ENCODE peak calls at places on chromosomes 12 and 14, in eight cellular contexts. N, U, X, Z, M, K, H and J are unnamed samples.

GRCh38 chr14:99615497-99616245 is 11.7 kb upstream of the CCDC85C start:
- DNase-seq in N (no peak), U (peak), X (no peak), Z (no peak), M (no peak), K (no peak), H (no peak), J (no peak)

GRCh38 chr12:87809916-87810315 is 219.3 kb downstream of the C12orf50 start:
- DNase-seq in N (no peak), U (peak), X (no peak), Z (no peak), M (no peak), K (no peak), H (no peak), J (peak)

GRCh38 chr14:54488646-54489317 is at the start of gene GMFB:
- DNase-seq in N (peak), U (peak), X (peak), Z (peak), M (peak), K (peak), H (peak), J (peak)

GRCh38 chr12:15527201-15527782 is 205.0 kb downstream of the PTPRO start:
- DNase-seq in N (peak), U (peak), X (no peak), Z (no peak), M (peak), K (no peak), H (peak), J (peak)

GRCh38 chr14:95286649-95287048 is 33.1 kb downstream of the CLMN start:
- DNase-seq in N (no peak), U (no peak), X (no peak), Z (no peak), M (no peak), K (no peak), H (no peak), J (no peak)

GRCh38 chr14:51950007-51950406 is 39.3 kb upstream of the RTRAF start:
- DNase-seq in N (no peak), U (no peak), X (no peak), Z (no peak), M (no peak), K (no peak), H (no peak), J (no peak)

GRCh38 chr12:89874146-89874545 is 165.5 kb upstream of the ATP2B1 start:
- DNase-seq in N (no peak), U (no peak), X (no peak), Z (no peak), M (no peak), K (no peak), H (peak), J (peak)

GRCh38 chr12:101925352-101925751 is 48.0 kb downstream of the DRAM1 start:
- DNase-seq in N (peak), U (peak), X (no peak), Z (no peak), M (peak), K (no peak), H (peak), J (peak)

GRCh38 chr12:26940820-26941219 is 2.5 kb downstream of the FGFR1OP2 start:
- DNase-seq in N (no peak), U (peak), X (peak), Z (no peak), M (no peak), K (no peak), H (no peak), J (peak)

GRCh38 chr12:42990387-42990786 is 400.8 kb upstream of the PRICKLE1 start:
- DNase-seq in N (no peak), U (no peak), X (no peak), Z (no peak), M (no peak), K (no peak), H (no peak), J (peak)

GRCh38 chr12:104643093-104643646 is 186.4 kb downstream of the CHST11 start:
- DNase-seq in N (no peak), U (no peak), X (no peak), Z (no peak), M (no peak), K (no peak), H (no peak), J (no peak)

GRCh38 chr12:25591132-25591531 is 38.0 kb upstream of the LMNTD1 start:
- DNase-seq in N (no peak), U (peak), X (no peak), Z (no peak), M (peak), K (no peak), H (no peak), J (peak)

GRCh38 chr12:4074129-4074528 is 199.4 kb upstream of the CCND2 start:
- DNase-seq in N (no peak), U (no peak), X (no peak), Z (no peak), M (no peak), K (no peak), H (no peak), J (no peak)

GRCh38 chr14:73166399-73166798 is 30.1 kb downstream of the PSEN1 start:
- DNase-seq in N (no peak), U (no peak), X (no peak), Z (no peak), M (no peak), K (no peak), H (no peak), J (no peak)

GRCh38 chr12:51246254-51246853 is 7.7 kb downstream of the DAZAP2 start:
- DNase-seq in N (no peak), U (peak), X (peak), Z (no peak), M (peak), K (no peak), H (no peak), J (peak)

GRCh38 chr12:57519758-57520007 is 631 bp downstream of the DDIT3 start:
- DNase-seq in N (no peak), U (no peak), X (peak), Z (no peak), M (no peak), K (no peak), H (no peak), J (no peak)

GRCh38 chr14:99768381-99768780 is 24.8 kb upstream of the EML1 start:
- DNase-seq in N (peak), U (no peak), X (no peak), Z (no peak), M (peak), K (no peak), H (no peak), J (peak)